ENCODE peak calls at places on chromosome 21, in eight cellular contexts. Q is MM.1S, T is HCT116, M is SK-N-SH, X is hepatocyte, L is GM23338, Y is neural progenitor cell, G is PC-3. S is an unnamed sample.

GRCh38 chr21:32917392-32918135 is 108.2 kb upstream of the OLIG2 start:
- DNase-seq in Y (no peak), M (no peak), Q (no peak), G (no peak), L (no peak), X (no peak), T (no peak), S (no peak)

GRCh38 chr21:38260426-38260825 is 3.6 kb downstream of the KCNJ15 start:
- DNase-seq in L (no peak), T (no peak), M (no peak), Q (no peak), G (no peak), X (no peak), Y (no peak), S (no peak)

GRCh38 chr21:35506352-35506751 is 457.2 kb upstream of the RUNX1 start:
- DNase-seq in X (no peak), M (no peak), Q (no peak), Y (no peak), T (no peak), G (no peak), L (peak; percentile 68), S (no peak)

GRCh38 chr21:29192999-29193563 is 62.6 kb downstream of the MAP3K7CL start:
- DNase-seq in Q (no peak), G (no peak), L (no peak), M (peak; percentile 42), Y (no peak), X (no peak), T (no peak), S (no peak)

GRCh38 chr21:34135330-34135729 is 62.0 kb downstream of the MRPS6 start:
- DNase-seq in M (no peak), G (no peak), T (no peak), Y (no peak), L (no peak), Q (no peak), X (no peak), S (no peak)

GRCh38 chr21:19607983-19608668 is 1204.5 kb upstream of the TMPRSS15 start:
- DNase-seq in T (no peak), Y (peak; percentile 17), G (no peak), Q (no peak), X (peak; percentile 11), M (no peak), L (peak; percentile 33), S (no peak)

GRCh38 chr21:39805983-39806382 is 61.0 kb downstream of the IGSF5 start:
- DNase-seq in Y (no peak), L (no peak), T (no peak), M (no peak), G (peak; percentile 35), X (no peak), Q (no peak), S (no peak)

GRCh38 chr21:33682992-33683627 is 40.8 kb downstream of the ITSN1 start:
- DNase-seq in G (peak; percentile 86), X (peak; percentile 63), Y (no peak), T (peak; percentile 90), L (no peak), Q (no peak), M (no peak), S (no peak)

GRCh38 chr21:36929622-36930021 is 36.8 kb downstream of the HLCS start:
- DNase-seq in M (no peak), T (no peak), L (peak; percentile 38), X (no peak), Y (peak; percentile 16), Q (peak; percentile 48), G (peak; percentile 16), S (no peak)

GRCh38 chr21:25313891-25314646 is 293.2 kb downstream of the MRPL39 start:
- DNase-seq in M (peak; percentile 23), T (no peak), Q (no peak), Y (no peak), X (no peak), G (peak; percentile 63), L (no peak), S (no peak)
- TF ChIP-seq EZH2phosphoT487 in M (no peak), T (no peak), Q (no peak), Y (no peak), X (no peak), G (no peak), L (no peak), S (no peak)

GRCh38 chr21:17428980-17429379 is 83.9 kb upstream of the CXADR start:
- DNase-seq in T (no peak), M (no peak), G (no peak), Q (no peak), Y (no peak), X (no peak), L (no peak), S (no peak)

GRCh38 chr21:17427157-17427556 is 85.7 kb upstream of the CXADR start:
- DNase-seq in X (no peak), Q (no peak), Y (no peak), G (no peak), T (no peak), L (no peak), M (no peak), S (no peak)

GRCh38 chr21:17428484-17428869 is 84.4 kb upstream of the CXADR start:
- DNase-seq in L (no peak), Y (no peak), G (no peak), M (no peak), X (no peak), Q (no peak), T (no peak), S (peak; percentile 89)

GRCh38 chr21:17429936-17430335 is 82.9 kb upstream of the CXADR start:
- DNase-seq in T (no peak), M (no peak), L (no peak), G (no peak), Q (no peak), Y (no peak), X (no peak), S (peak; percentile 41)

DNA sequence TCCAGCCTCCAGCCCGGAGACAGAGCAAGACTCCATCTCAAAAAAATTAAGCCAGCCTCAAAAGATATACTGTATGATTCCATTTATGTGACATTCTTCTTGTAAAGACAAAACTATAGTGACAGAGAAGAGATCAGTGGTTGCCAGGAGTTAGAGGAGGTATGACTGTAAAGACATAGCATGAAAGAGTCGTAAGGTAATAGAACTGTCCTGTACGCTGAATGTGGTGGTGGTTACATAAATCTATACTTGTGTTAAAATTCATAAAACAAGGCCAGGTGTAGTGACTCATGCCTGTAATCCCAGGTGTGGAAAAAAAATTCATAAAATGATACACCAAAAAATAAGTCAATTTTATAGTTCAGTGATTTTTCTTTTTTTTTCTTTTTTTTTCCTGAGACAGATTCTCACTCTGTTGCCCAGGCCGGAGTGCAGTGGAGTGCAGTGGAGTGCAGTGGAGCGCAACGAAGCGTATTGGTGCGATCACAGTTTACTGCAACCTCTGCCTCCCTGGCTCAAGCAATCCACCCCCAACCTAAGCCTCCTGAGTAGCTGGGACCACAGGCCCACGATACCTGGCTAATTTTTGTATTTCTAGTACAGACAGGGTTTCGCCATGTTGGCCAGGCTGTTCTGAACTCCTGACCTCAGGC is 84.9 kb upstream of the CXADR start:
- DNase-seq in T (no peak), L (no peak), M (no peak), G (no peak), Q (no peak), X (no peak), Y (no peak), S (peak; percentile 92)
- TF ChIP-seq CTCF in T (no peak), L (no peak), M (no peak), G (no peak), Q (no peak), X (no peak), Y (no peak), S (no peak)

DNA sequence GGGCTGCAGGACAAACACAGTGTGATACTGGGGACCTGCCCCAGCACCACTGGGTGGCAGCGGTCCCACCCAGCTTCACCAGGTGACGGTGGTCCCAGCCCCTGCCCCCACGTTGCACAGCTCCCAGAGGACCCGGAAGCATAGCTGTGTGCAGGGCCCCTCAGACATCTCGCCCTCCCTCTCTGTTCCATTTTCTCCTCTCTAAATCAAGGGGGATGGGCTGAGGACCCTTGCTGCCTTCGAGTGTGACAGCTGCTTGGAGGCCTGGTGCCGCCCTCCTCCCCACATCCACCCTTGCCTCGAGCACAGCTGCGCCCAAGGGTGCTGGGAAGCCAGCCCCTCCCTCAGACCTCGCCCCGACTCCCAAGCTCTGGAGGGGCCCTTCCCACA is 16.1 kb upstream of the LRRC3 start:
- DNase-seq in M (no peak), Y (no peak), T (no peak), X (no peak), L (no peak), Q (no peak), G (no peak), S (no peak)
- H2AFZ ChIP-seq in M (no peak overlapping the region), Y (no peak overlapping the region), T (no peak overlapping the region), X (no peak overlapping the region), L (no peak overlapping the region), Q (no peak overlapping the region), G (no peak overlapping the region), S (no peak overlapping the region)

DNA sequence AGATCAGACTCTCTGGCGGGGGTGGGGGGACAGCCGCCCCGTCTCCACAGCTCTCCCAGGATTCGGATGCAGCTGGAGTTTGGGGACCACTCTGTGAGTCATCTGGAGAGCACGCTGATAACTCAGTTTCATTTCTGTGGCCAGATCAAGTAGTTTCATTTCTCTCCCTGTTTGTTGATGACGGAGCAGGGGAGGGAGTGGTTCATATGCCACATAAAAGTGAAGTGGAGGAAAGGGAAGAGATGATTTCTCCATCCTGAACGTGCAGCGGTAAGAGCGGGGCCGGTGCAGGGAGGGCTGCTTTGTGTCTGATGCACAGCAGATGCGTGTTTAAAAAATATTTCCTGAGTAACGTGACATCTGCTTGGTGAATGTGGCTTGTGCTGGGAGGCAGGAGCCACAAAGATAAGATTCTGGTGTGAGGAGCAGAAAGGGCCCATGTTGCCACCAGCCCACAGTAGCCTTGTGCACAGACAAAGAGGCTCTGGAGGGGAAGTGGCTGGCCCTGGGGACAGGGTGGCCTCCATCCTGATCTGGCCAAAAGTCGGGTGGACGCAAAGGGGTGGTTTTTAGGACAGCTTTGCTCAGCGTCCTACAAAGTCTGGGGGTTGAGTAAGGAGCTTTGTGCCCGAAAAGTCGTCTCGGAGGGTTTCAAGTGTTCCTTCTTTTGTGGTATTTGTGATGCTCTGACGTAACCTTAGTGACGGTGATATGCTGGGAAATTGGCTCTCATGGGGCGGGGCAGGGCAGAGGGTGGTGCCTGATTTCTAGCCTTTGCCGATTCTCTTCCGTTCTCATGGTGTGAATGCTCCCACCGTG is at the start of gene MX2:
- DNase-seq in T (no peak), L (no peak), Q (peak; percentile 89), X (peak; percentile 68), M (no peak), Y (no peak), G (peak; percentile 48), S (peak; percentile 35)
- TF ChIP-seq EZH2phosphoT487 in T (no peak), L (no peak), Q (no peak), X (no peak), M (no peak), Y (no peak), G (no peak), S (no peak)

S was measured in OCI-LY7.